ENCODE peak calls at places on chromosomes 11 and 22, in five cellular contexts. E, N, D, B and C are unnamed samples.

GRCh38 chr22:45201678-45202332 is 38.1 kb downstream of the NUP50 start:
- DNase-seq in E (no peak), N (no peak), D (no peak), B (no peak), C (no peak)

GRCh38 chr11:443542-444199 is 1.9 kb upstream of the ANO9 start:
- DNase-seq in E (no peak), N (no peak), D (no peak), B (no peak), C (no peak)

GRCh38 chr11:86161373-86162255 is 82.9 kb upstream of the EED start:
- DNase-seq in E (no peak), N (no peak), D (no peak), B (no peak), C (no peak)

GRCh38 chr22:49853981-49854791 is 542 bp downstream of the ZBED4 start:
- DNase-seq in E (peak; percentile 38), N (no peak), D (no peak), B (no peak), C (no peak)

GRCh38 chr11:79758325-79758724 is 317.5 kb upstream of the TENM4 start:
- DNase-seq in E (no peak), N (no peak), D (no peak), B (no peak), C (no peak)

GRCh38 chr11:72012897-72013721 is 14.4 kb downstream of the IL18BP start:
- DNase-seq in E (no peak), N (no peak), D (no peak), B (peak; percentile 76), C (no peak)

GRCh38 chr11:46674463-46675287 is 25.7 kb downstream of the ARHGAP1 start:
- DNase-seq in E (no peak), N (no peak), D (no peak), B (no peak), C (peak; percentile 14)

GRCh38 chr22:50627452-50627913 is 469 bp downstream of the ARSA start:
- DNase-seq in E (peak; percentile 32), N (no peak), D (no peak), B (no peak), C (no peak)

GRCh38 chr22:43889366-43890253 is 2.2 kb downstream of the PNPLA5 start:
- DNase-seq in E (no peak), N (no peak), D (no peak), B (no peak), C (no peak)

GRCh38 chr22:50674606-50675552 is 2.3 kb downstream of the SHANK3 start:
- DNase-seq in E (peak; percentile 84), N (no peak), D (no peak), B (no peak), C (no peak)

GRCh38 chr22:19876941-19877625 is 22.4 kb upstream of the GNB1L start:
- DNase-seq in E (no peak), N (no peak), D (no peak), B (no peak), C (no peak)

GRCh38 chr11:35177370-35177769 is 38.4 kb downstream of the CD44 start:
- DNase-seq in E (no peak), N (no peak), D (no peak), B (no peak), C (no peak)

GRCh38 chr11:70128435-70128906 is 50.4 kb downstream of the ANO1 start:
- DNase-seq in E (peak; percentile 48), N (no peak), D (no peak), B (no peak), C (no peak)

GRCh38 chr22:42780070-42780540 is 59.4 kb upstream of the A4GALT start:
- DNase-seq in E (peak; percentile 68), N (no peak), D (no peak), B (peak; percentile 18), C (peak; percentile 9)

GRCh38 chr11:16154715-16155396 is 201.5 kb downstream of the SOX6 start:
- DNase-seq in E (peak; percentile 69), N (no peak), D (no peak), B (no peak), C (no peak)

GRCh38 chr11:63564056-63564784 is 1.0 kb upstream of the PLAAT2 start:
- DNase-seq in E (peak; percentile 43), N (no peak), D (no peak), B (peak; percentile 16), C (no peak)

GRCh38 chr11:9615031-9615451 is 41.6 kb downstream of the WEE1 start:
- DNase-seq in E (no peak), N (no peak), D (no peak), B (no peak), C (no peak)

GRCh38 chr11:78291754-78292108 is 103.0 kb downstream of the USP35 start:
- DNase-seq in E (no peak), N (no peak), D (no peak), B (no peak), C (no peak)

GRCh38 chr22:25753252-25753651 is 11.3 kb downstream of the MYO18B start:
- DNase-seq in E (no peak), N (no peak), D (no peak), B (no peak), C (no peak)

GRCh38 chr11:36362902-36363301 is 66.8 kb downstream of the PRR5L start:
- DNase-seq in E (no peak), N (no peak), D (no peak), B (no peak), C (no peak)